ENCODE peak calls at places on chromosome 4, in four cellular contexts. D, M, P and Y are unnamed samples.

GRCh38 chr4:151781026-151781425 is 20.2 kb upstream of the GATB start:
- DNase-seq in D (no peak), M (no peak), P (no peak), Y (no peak)

GRCh38 chr4:160701671-160702070 is 1462.1 kb downstream of the FSTL5 start:
- DNase-seq in M (no peak), D (no peak), P (no peak), Y (no peak)

GRCh38 chr4:73704314-73705055 is 35.9 kb upstream of the CXCL8 start:
- DNase-seq in D (peak), P (peak), M (no peak), Y (peak)

GRCh38 chr4:148790691-148791090 is 348.5 kb upstream of the NR3C2 start:
- DNase-seq in M (no peak), D (no peak), P (no peak), Y (no peak)

GRCh38 chr4:187618701-187619278 is 376.8 kb upstream of the ZFP42 start:
- DNase-seq in M (no peak), D (no peak), P (no peak), Y (no peak)

GRCh38 chr4:1777822-1778641 is 15.1 kb upstream of the FGFR3 start:
- DNase-seq in P (peak), D (peak), M (no peak), Y (no peak)

GRCh38 chr4:17781072-17781830 is at the start of gene FAM184B:
- DNase-seq in M (peak), D (no peak), P (no peak), Y (no peak)

GRCh38 chr4:146132445-146132844 is 43.1 kb upstream of the LSM6 start:
- DNase-seq in P (no peak), M (no peak), D (no peak), Y (no peak)

GRCh38 chr4:67522851-67523671 is 22.2 kb downstream of the CENPC start:
- DNase-seq in D (peak), M (no peak), P (no peak), Y (no peak)

GRCh38 chr4:158316264-158316663 is 106.0 kb downstream of the TMEM144 start:
- DNase-seq in M (no peak), D (no peak), P (no peak), Y (no peak)

GRCh38 chr4:83378426-83378825 is 43.8 kb upstream of the HPSE start:
- DNase-seq in D (no peak), M (no peak), P (no peak), Y (no peak)

GRCh38 chr4:102404551-102404969 is 59.3 kb upstream of the SLC39A8 start:
- DNase-seq in D (no peak), M (no peak), P (no peak), Y (no peak)

GRCh38 chr4:102792361-102792936 is 31.7 kb upstream of the MANBA start:
- DNase-seq in M (no peak), P (no peak), D (no peak), Y (no peak)

GRCh38 chr4:185384877-185385465 is 10.8 kb downstream of the LRP2BP start:
- DNase-seq in D (peak), M (no peak), P (no peak), Y (no peak)
- TF ChIP-seq ELF1 in D (no peak), M (no peak), P (no peak), Y (no peak)

GRCh38 chr4:153535735-153536494 is 69.8 kb downstream of the TMEM131L start:
- DNase-seq in M (no peak), P (no peak), D (no peak), Y (no peak)

GRCh38 chr4:153537493-153537960 is 71.4 kb downstream of the TMEM131L start:
- DNase-seq in D (no peak), M (no peak), P (no peak), Y (no peak)

GRCh38 chr4:153541426-153542096 is 75.4 kb downstream of the TMEM131L start:
- DNase-seq in P (no peak), M (no peak), D (no peak), Y (no peak)

GRCh38 chr4:153539058-153539826 is 73.1 kb downstream of the TMEM131L start:
- DNase-seq in D (no peak), M (no peak), P (no peak), Y (no peak)

GRCh38 chr4:153538408-153539057 is 72.4 kb downstream of the TMEM131L start:
- DNase-seq in P (no peak), M (peak), D (no peak), Y (no peak)
- TF ChIP-seq ELF1 in P (no peak), M (no peak), D (no peak), Y (no peak)

GRCh38 chr4:3685081-3685645 is 81.0 kb upstream of the ADRA2C start:
- DNase-seq in M (no peak), P (no peak), D (no peak), Y (no peak)
- TF ChIP-seq ELF1 in M (no peak), P (no peak), D (no peak), Y (no peak)

DNA sequence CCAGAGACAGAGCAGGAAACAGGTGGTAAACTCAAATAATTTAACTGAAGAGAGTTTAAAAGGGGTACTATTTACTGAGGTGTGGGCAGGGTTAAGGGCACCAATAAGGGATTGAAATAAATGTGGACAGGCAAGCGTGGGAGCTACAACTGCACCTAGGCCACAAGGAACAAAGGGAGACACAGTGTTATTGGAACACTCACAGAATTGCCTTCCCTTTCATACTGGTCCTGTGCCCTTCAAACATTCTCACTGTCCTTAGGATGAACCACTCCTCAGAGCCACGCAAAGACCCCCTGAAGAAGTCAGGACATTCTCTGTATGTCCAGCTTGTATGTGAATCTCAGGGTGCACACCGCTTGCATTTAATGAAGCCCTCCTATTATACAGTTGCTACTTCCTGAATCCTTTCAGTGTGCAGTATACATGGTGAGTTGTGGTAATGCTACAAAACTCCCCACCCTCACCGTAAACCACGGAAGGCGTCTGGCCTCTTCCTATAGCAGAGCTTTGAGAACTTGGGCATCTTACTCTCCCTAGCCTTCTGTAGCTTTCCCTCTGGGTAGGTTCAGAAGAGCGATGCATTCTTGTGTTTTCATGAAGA is 9.6 kb upstream of the MRPL1 start:
- DNase-seq in P (no peak), D (no peak), M (no peak), Y (no peak)
- TF ChIP-seq ELF1 in P (no peak), D (no peak), M (no peak), Y (no peak)

DNA sequence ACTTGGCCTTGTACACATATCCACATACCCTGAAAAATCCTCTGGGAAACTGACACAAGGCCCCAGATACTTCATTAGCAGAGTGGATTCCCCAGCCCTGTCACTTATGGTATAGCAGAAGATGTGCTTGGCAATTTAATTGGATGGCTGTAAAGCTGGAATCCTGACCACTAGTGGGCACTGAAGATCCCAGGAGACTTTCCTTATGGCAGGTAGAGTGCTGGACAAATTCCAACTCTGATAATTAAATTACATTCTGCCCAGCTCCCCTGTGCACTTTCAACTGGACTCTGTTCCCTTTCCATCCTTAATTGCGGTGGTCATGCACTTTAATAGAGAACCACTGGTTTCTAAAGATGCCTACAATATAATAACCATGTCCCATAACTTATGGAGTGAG is 119.8 kb downstream of the DCK start:
- DNase-seq in M (no peak), D (no peak), P (no peak), Y (peak)
- TF ChIP-seq ELF1 in M (no peak), D (no peak), P (no peak), Y (no peak)